ENCODE peak calls at places on chromosomes 3 and 15, in five cellular contexts. One of them, this sample, is unnamed.

GRCh38 chr3:45617430-45618080 is 23.0 kb downstream of the LIMD1 start:
- DNase-seq in GM12878: no peak
- DNase-seq in SK-N-SH: no peak
- DNase-seq in K562: no peak
- DNase-seq in HepG2: peak
- DNase-seq in this sample: peak

GRCh38 chr15:74584204-74584603 is 31.4 kb upstream of the CLK3 start:
- DNase-seq in HepG2: no peak
- DNase-seq in SK-N-SH: no peak
- DNase-seq in K562: no peak
- DNase-seq in GM12878: no peak
- DNase-seq in this sample: no peak

GRCh38 chr3:159866201-159866746 is 122.4 kb upstream of the IL12A start:
- DNase-seq in GM12878: no peak
- DNase-seq in HepG2: no peak
- DNase-seq in K562: no peak
- DNase-seq in SK-N-SH: no peak
- DNase-seq in this sample: no peak

GRCh38 chr3:71109241-71109976 is 474.1 kb downstream of the FOXP1 start:
- DNase-seq in K562: no peak
- DNase-seq in HepG2: no peak
- DNase-seq in GM12878: no peak
- DNase-seq in SK-N-SH: no peak
- DNase-seq in this sample: no peak

GRCh38 chr15:52023169-52023922 is 4.3 kb downstream of the MAPK6 start:
- DNase-seq in HepG2: no peak
- DNase-seq in GM12878: no peak
- DNase-seq in SK-N-SH: no peak
- DNase-seq in K562: no peak
- DNase-seq in this sample: peak

GRCh38 chr15:78932216-78932808 is 12.5 kb downstream of the CTSH start:
- DNase-seq in GM12878: no peak
- DNase-seq in K562: no peak
- DNase-seq in HepG2: no peak
- DNase-seq in SK-N-SH: no peak
- DNase-seq in this sample: no peak

GRCh38 chr3:193095366-193095765 is 145.7 kb upstream of the PLAAT1 start:
- DNase-seq in GM12878: no peak
- DNase-seq in SK-N-SH: no peak
- DNase-seq in K562: no peak
- DNase-seq in HepG2: no peak
- DNase-seq in this sample: no peak

GRCh38 chr3:18556001-18556408 is 130.9 kb upstream of the SATB1 start:
- DNase-seq in SK-N-SH: no peak
- DNase-seq in HepG2: no peak
- DNase-seq in GM12878: no peak
- DNase-seq in K562: no peak
- DNase-seq in this sample: no peak

GRCh38 chr3:139537795-139538538 is 1.6 kb downstream of the RBP1 start:
- DNase-seq in GM12878: no peak
- DNase-seq in HepG2: peak
- DNase-seq in SK-N-SH: no peak
- DNase-seq in K562: no peak
- DNase-seq in this sample: no peak

GRCh38 chr15:63063877-63064409 is 21.4 kb downstream of the TPM1 start:
- DNase-seq in K562: no peak
- DNase-seq in HepG2: no peak
- DNase-seq in SK-N-SH: no peak
- DNase-seq in GM12878: no peak
- DNase-seq in this sample: no peak

GRCh38 chr3:114626751-114627150 is 332.9 kb downstream of the TIGIT start:
- DNase-seq in GM12878: no peak
- DNase-seq in HepG2: no peak
- DNase-seq in SK-N-SH: no peak
- DNase-seq in K562: no peak
- DNase-seq in this sample: no peak

GRCh38 chr3:113623324-113623723 is 73.1 kb downstream of the USF3 start:
- DNase-seq in GM12878: no peak
- DNase-seq in SK-N-SH: no peak
- DNase-seq in HepG2: no peak
- DNase-seq in K562: no peak
- DNase-seq in this sample: no peak

GRCh38 chr15:43370310-43370974 is 401 bp downstream of the ZSCAN29 start:
- DNase-seq in K562: peak
- DNase-seq in GM12878: no peak
- DNase-seq in SK-N-SH: peak
- DNase-seq in HepG2: peak
- DNase-seq in this sample: no peak

GRCh38 chr3:100333051-100333450 is 1.5 kb upstream of the NIT2 start:
- DNase-seq in GM12878: no peak
- DNase-seq in HepG2: no peak
- DNase-seq in K562: no peak
- DNase-seq in SK-N-SH: no peak
- DNase-seq in this sample: no peak

GRCh38 chr3:54434761-54435160 is 312.4 kb downstream of the CACNA2D3 start:
- DNase-seq in K562: no peak
- DNase-seq in SK-N-SH: no peak
- DNase-seq in HepG2: no peak
- DNase-seq in GM12878: no peak
- DNase-seq in this sample: no peak

GRCh38 chr3:143596957-143597642 is 251.2 kb downstream of the SLC9A9 start:
- DNase-seq in GM12878: no peak
- DNase-seq in K562: peak
- DNase-seq in SK-N-SH: no peak
- DNase-seq in HepG2: no peak
- DNase-seq in this sample: no peak

GRCh38 chr3:127820871-127821853 is 1.2 kb downstream of the MGLL start:
- DNase-seq in SK-N-SH: no peak
- DNase-seq in HepG2: no peak
- DNase-seq in GM12878: no peak
- DNase-seq in K562: peak
- DNase-seq in this sample: no peak

GRCh38 chr3:174440350-174440716 is 418.8 kb upstream of the NAALADL2 start:
- DNase-seq in K562: no peak
- DNase-seq in HepG2: no peak
- DNase-seq in GM12878: no peak
- DNase-seq in SK-N-SH: no peak
- DNase-seq in this sample: no peak

DNA sequence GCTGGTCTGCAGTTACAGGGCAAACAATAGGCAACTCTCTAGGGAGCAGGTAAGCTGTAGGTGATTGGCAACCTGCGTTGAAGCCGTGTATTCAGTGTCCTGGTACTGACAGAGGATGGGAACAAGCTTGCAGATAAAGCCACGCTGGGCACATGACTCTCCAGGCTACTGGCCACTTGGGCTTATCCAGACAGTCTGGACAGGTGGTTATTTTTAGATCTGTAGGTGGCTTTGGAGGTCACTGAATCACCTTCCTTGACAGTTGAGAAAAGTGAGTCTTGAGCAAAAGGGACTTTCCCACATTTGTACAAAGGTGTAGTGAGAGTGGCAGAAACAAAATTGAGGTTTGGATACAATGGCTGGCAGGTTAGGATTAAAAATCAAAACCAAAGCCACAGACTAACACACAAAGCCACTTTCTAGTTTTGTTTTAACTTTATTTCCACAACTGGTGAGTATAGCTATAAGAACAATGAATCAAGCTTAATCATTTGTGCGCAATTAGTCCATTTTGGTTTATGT is 22.3 kb upstream of the IL1RAP start:
- DNase-seq in HepG2: no peak
- DNase-seq in SK-N-SH: no peak
- DNase-seq in K562: no peak
- DNase-seq in GM12878: no peak
- DNase-seq in this sample: no peak
- TF ChIP-seq REST in HepG2: no peak
- TF ChIP-seq REST in SK-N-SH: no peak
- TF ChIP-seq REST in K562: no peak
- TF ChIP-seq REST in GM12878: no peak
- TF ChIP-seq REST in this sample: no peak

GRCh38 chr3:122564155-122564912 is at the start of the genes DTX3L and PARP9:
- DNase-seq in K562: peak
- DNase-seq in SK-N-SH: peak
- DNase-seq in HepG2: peak
- DNase-seq in GM12878: no peak
- DNase-seq in this sample: peak
- TF ChIP-seq EP300 in K562: no peak
- TF ChIP-seq EP300 in SK-N-SH: peak
- TF ChIP-seq EP300 in HepG2: no peak
- TF ChIP-seq EP300 in GM12878: no peak
- TF ChIP-seq EP300 in this sample: no peak

GRCh38 chr15:81021321-81021720 is 20.6 kb downstream of the TLNRD1 start:
- DNase-seq in K562: no peak
- DNase-seq in SK-N-SH: peak
- DNase-seq in GM12878: no peak
- DNase-seq in HepG2: no peak
- DNase-seq in this sample: no peak

GRCh38 chr15:81023483-81024264 is 23.0 kb downstream of the TLNRD1 start:
- DNase-seq in HepG2: no peak
- DNase-seq in GM12878: peak
- DNase-seq in K562: no peak
- DNase-seq in SK-N-SH: no peak
- DNase-seq in this sample: no peak

GRCh38 chr15:81024265-81024875 is 23.6 kb downstream of the TLNRD1 start:
- DNase-seq in HepG2: no peak
- DNase-seq in GM12878: no peak
- DNase-seq in SK-N-SH: no peak
- DNase-seq in K562: no peak
- DNase-seq in this sample: no peak

GRCh38 chr15:81027200-81027599 is 26.5 kb downstream of the TLNRD1 start:
- DNase-seq in SK-N-SH: no peak
- DNase-seq in HepG2: no peak
- DNase-seq in GM12878: no peak
- DNase-seq in K562: no peak
- DNase-seq in this sample: no peak

GRCh38 chr15:81024891-81025290 is 24.2 kb downstream of the TLNRD1 start:
- DNase-seq in GM12878: no peak
- DNase-seq in SK-N-SH: no peak
- DNase-seq in HepG2: no peak
- DNase-seq in K562: no peak
- DNase-seq in this sample: no peak
- TF ChIP-seq REST in GM12878: no peak
- TF ChIP-seq REST in SK-N-SH: no peak
- TF ChIP-seq REST in HepG2: no peak
- TF ChIP-seq REST in K562: no peak
- TF ChIP-seq REST in this sample: no peak

DNA sequence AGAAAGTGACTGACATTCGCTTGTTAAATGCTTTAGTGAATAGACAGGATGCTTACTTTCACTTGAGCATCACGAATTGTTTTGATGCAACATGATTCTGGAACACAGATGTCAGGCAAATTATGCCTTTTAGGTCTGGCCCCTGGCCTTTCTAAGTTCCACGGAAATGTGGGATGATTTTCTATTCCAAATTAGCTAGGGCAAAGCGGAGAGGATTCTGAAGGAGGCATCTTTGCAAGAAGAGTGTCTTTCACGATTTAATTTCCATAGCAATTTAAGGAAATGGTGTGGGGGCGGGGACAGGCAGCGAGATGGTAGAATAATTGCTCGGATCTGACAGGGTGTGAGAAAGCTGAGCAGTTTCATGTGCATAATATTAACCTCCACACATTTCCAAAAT is 238.5 kb upstream of the KCNMB2 start:
- DNase-seq in SK-N-SH: no peak
- DNase-seq in GM12878: no peak
- DNase-seq in K562: no peak
- DNase-seq in HepG2: no peak
- DNase-seq in this sample: no peak
- TF ChIP-seq EP300 in SK-N-SH: no peak
- TF ChIP-seq EP300 in GM12878: no peak
- TF ChIP-seq EP300 in K562: no peak
- TF ChIP-seq EP300 in HepG2: no peak
- TF ChIP-seq EP300 in this sample: no peak